ENCODE peak calls at places on chromosomes 16 and 17, in four cellular contexts. C is neural progenitor cell, H is breast epithelium, D is ascending aorta. K is an unnamed sample. For H3K9me3, the result is how much of the 10 kb centered on the place peaks cover.

GRCh38 chr17:57810740-57811632 is 38.9 kb downstream of the MRPS23 start:
- DNase-seq in C (no peak), H (no peak), D (no peak), K (peak)

GRCh38 chr17:11535231-11535630 is 63.0 kb upstream of the DNAH9 start:
- DNase-seq in C (no peak), H (no peak), D (no peak), K (no peak)

GRCh38 chr17:49063652-49064051 is 66.5 kb downstream of the IGF2BP1 start:
- DNase-seq in C (no peak), H (no peak), D (no peak), K (no peak)

GRCh38 chr17:28551421-28552186 is 820 bp downstream of the UNC119 start:
- DNase-seq in C (peak), H (no peak), D (no peak), K (no peak)

GRCh38 chr16:48385272-48385953 is at the start of gene SIAH1:
- DNase-seq in C (peak), H (peak), D (peak), K (peak)

GRCh38 chr17:47956818-47957590 is 679 bp downstream of the PRR15L start:
- DNase-seq in C (no peak), H (no peak), D (no peak), K (no peak)

GRCh38 chr17:66717680-66718079 is 117.2 kb upstream of the CACNG5 start:
- DNase-seq in C (no peak), H (no peak), D (peak), K (peak)

GRCh38 chr16:49563666-49564065 is 190.1 kb downstream of the C16orf78 start:
- DNase-seq in C (no peak), H (no peak), D (no peak), K (no peak)

GRCh38 chr16:16797239-16797638 is 418.3 kb downstream of the NPIPA7 start:
- DNase-seq in C (peak), H (no peak), D (no peak), K (no peak)

GRCh38 chr17:40646791-40647548 is 648 bp downstream of the SMARCE1 start:
- DNase-seq in C (peak), H (no peak), D (no peak), K (no peak)

GRCh38 chr16:54370653-54371052 is 84.1 kb upstream of the IRX3 start:
- DNase-seq in C (peak), H (no peak), D (no peak), K (peak)

GRCh38 chr16:4123617-4124300 is 7.5 kb upstream of the ADCY9 start:
- DNase-seq in C (no peak), H (no peak), D (no peak), K (no peak)

GRCh38 chr16:11471548-11471947 is 115.2 kb downstream of the LITAF start:
- DNase-seq in C (no peak), H (no peak), D (no peak), K (no peak)

GRCh38 chr16:6558133-6558532 is 774.5 kb upstream of the RBFOX1 start:
- DNase-seq in C (peak), H (no peak), D (no peak), K (peak)

GRCh38 chr17:20300399-20301037 is 166.8 kb downstream of the LGALS9B start:
- DNase-seq in C (no peak), H (no peak), D (peak), K (no peak)

GRCh38 chr16:87369117-87369775 is 14.3 kb downstream of the FBXO31 start:
- DNase-seq in C (peak), H (no peak), D (no peak), K (no peak)

GRCh38 chr17:7850970-7851437 is 3.9 kb upstream of the TMEM88 start:
- DNase-seq in C (no peak), H (no peak), D (no peak), K (no peak)

GRCh38 chr16:23920899-23921298 is 85.1 kb downstream of the PRKCB start:
- DNase-seq in C (no peak), H (no peak), D (no peak), K (no peak)

GRCh38 chr17:68601565-68602266 is 549 bp upstream of the FAM20A start:
- DNase-seq in C (no peak), H (no peak), D (no peak), K (no peak)

GRCh38 chr16:86300746-86301480 is 209.4 kb upstream of the FOXF1 start:
- DNase-seq in C (peak), H (no peak), D (no peak), K (no peak)

GRCh38 chr16:8330761-8331160 is 259.6 kb downstream of the TMEM114 start:
- DNase-seq in C (no peak), H (no peak), D (no peak), K (no peak)

GRCh38 chr17:41959336-41960095 is 7.1 kb upstream of the CNP start:
- DNase-seq in C (peak), H (no peak), D (no peak), K (peak)

GRCh38 chr17:79927136-79927661 is 88.0 kb upstream of the CBX4 start:
- DNase-seq in C (no peak), H (no peak), D (no peak), K (no peak)

GRCh38 chr17:35752945-35753764 is at the start of gene GAS2L2:
- DNase-seq in C (no peak), H (no peak), D (no peak), K (no peak)

GRCh38 chr17:5299383-5299782 is 17.3 kb downstream of the RABEP1 start:
- DNase-seq in C (no peak), H (no peak), D (no peak), K (no peak)

GRCh38 chr16:30700491-30700890 is 1.5 kb downstream of the SRCAP start:
- DNase-seq in C (no peak), H (no peak), D (no peak), K (no peak)

GRCh38 chr17:27199948-27200347 is 94.0 kb upstream of the WSB1 start:
- DNase-seq in C (no peak), H (no peak), D (no peak), K (no peak)
- H3K9me3 ChIP-seq in C (under half), H (under half), D (under half), K (half or more)

GRCh38 chr16:66881560-66881959 is 1.2 kb downstream of the PDP2 start:
- DNase-seq in C (no peak), H (no peak), D (no peak), K (no peak)

GRCh38 chr16:66881014-66881417 is 701 bp downstream of the PDP2 start:
- DNase-seq in C (peak), H (no peak), D (no peak), K (no peak)

GRCh38 chr16:66880288-66881013 is at the start of gene PDP2:
- DNase-seq in C (peak), H (peak), D (peak), K (peak)

GRCh38 chr16:66881964-66882508 is 1.7 kb downstream of the PDP2 start:
- DNase-seq in C (no peak), H (no peak), D (no peak), K (no peak)

DNA sequence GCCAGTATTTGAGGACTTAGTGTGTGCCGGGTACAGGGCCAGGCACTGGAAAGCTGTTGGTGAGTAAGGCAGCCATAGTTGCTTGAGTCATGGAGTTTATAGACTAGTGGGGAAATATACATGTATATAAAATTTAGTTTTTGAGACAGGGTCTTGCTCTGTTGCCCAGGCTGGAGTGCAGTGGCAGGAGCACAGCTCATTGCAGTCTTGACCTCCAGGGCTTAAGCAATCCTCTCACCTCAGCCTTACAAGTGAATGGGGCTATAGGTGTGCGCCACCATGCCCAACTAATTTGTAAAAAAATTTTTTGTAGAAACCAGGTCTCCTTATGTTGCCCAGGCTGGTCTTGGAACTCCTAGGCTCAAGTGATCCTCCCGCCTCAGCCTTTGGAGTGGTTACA is 2.4 kb downstream of the PDP2 start:
- DNase-seq in C (no peak), H (no peak), D (no peak), K (no peak)
- H3K9me3 ChIP-seq in C (under half), H (under half), D (under half), K (under half)

DNA sequence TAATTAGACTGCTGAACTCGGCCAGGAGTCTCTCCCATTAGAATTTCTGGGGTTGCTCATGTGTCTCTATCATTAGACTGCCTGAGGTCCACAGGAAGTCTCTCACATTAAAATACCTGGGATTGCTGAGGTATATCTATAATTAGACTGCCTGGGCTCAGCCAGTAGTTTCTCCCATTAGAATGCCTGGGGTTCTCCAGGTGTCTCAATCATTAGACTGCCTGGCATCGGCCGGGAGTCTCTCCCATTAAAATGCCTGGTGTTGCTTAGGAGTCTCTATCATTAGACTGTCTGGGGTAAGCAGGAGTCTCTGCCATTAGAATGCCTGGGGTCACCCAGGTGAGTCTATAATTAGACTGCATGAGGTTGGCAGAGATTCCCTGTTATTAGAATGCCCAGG is 2233.4 kb downstream of the TP53TG3F start:
- DNase-seq in C (no peak), H (no peak), D (no peak), K (no peak)
- H3K9me3 ChIP-seq in C (under half), H (half or more), D (under half), K (half or more)

GRCh38 chr16:35731341-35732040 is 2272.1 kb downstream of the TP53TG3F start:
- DNase-seq in C (no peak), H (no peak), D (peak), K (no peak)
- H3K9me3 ChIP-seq in C (under half), H (under half), D (under half), K (half or more)

DNA sequence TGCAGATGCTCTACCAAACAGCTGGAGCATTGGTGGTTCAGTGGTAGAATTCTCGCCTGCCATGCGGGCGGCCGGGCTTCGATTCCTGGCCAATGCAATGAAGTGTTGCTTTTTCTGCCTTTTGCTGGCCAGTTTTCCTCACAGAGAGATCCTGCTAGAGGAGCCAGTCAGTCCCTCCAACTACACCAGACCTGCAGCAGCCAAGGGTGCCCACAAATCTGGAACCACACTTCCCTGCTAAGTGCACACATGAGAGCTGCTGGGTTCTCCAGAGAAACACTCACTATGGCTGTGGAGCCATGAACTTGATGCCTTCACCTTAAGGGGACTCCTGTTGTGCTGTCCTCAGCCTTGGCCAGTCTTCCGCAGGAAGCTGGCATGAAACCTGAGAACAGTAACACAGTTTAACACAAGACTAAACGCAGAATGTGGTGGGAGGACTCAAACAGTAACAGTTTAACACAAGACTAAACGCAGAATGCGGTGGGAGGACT is 12.2 kb downstream of the VAC14 start:
- DNase-seq in C (no peak), H (no peak), D (no peak), K (no peak)
- H3K9me3 ChIP-seq in C (under half), H (under half), D (under half), K (under half)

DNA sequence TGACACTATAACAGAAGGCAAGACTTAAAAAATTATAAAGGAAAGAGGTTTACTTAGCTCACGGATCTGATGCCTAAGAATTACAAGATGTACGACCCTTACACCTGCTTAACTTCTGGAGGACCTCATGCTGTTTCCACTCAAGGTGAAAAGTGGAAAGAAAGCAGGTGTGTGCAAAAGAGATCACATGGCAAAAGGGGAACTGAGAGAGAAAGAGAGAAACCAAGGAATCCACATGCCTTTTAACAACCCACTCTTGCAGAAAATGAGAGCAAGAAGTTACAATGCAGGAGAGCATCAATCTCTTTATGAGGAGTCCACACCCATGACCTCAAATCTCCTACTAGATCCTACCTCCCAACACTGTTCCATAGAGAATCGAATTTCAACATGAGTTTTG is 2382.2 kb downstream of the TP53TG3F start:
- DNase-seq in C (no peak), H (no peak), D (no peak), K (no peak)
- H3K9me3 ChIP-seq in C (under half), H (under half), D (under half), K (half or more)

GRCh38 chr17:70795620-70796019 is 626.3 kb downstream of the KCNJ2 start:
- DNase-seq in C (no peak), H (no peak), D (no peak), K (no peak)

GRCh38 chr17:70797166-70797565 is 627.8 kb downstream of the KCNJ2 start:
- DNase-seq in C (no peak), H (no peak), D (no peak), K (no peak)

GRCh38 chr17:70791748-70792443 is 622.6 kb downstream of the KCNJ2 start:
- DNase-seq in C (no peak), H (no peak), D (no peak), K (no peak)

GRCh38 chr17:70796757-70797156 is 627.4 kb downstream of the KCNJ2 start:
- DNase-seq in C (no peak), H (no peak), D (no peak), K (no peak)

DNA sequence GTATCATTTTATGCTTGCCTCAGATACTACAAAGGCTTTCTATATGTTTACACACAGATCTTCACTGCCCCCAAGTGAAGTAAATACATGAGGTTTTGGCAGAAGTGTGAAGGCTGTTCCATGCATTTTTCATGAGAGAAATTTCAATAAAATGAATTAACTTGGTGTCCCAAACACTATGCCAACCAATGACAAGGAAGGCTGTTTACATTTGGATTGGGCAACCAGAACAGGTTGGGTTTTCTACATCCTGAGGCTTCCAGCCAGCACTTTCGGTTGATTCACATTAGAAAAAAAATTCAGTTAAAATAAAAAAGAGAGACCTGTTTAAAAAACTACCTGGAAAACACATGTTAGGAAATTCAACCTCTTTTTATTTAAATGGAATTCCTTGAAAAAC is 625.4 kb downstream of the KCNJ2 start:
- DNase-seq in C (no peak), H (no peak), D (no peak), K (no peak)
- H3K9me3 ChIP-seq in C (under half), H (under half), D (under half), K (under half)

GRCh38 chr16:35305476-35305875 is 1846.1 kb downstream of the TP53TG3F start:
- DNase-seq in C (no peak), H (no peak), D (no peak), K (no peak)

GRCh38 chr16:35311475-35311874 is 1852.1 kb downstream of the TP53TG3F start:
- DNase-seq in C (no peak), H (no peak), D (no peak), K (no peak)

GRCh38 chr16:35306915-35307314 is 1847.5 kb downstream of the TP53TG3F start:
- DNase-seq in C (no peak), H (no peak), D (no peak), K (no peak)

GRCh38 chr16:35310999-35311398 is 1851.6 kb downstream of the TP53TG3F start:
- DNase-seq in C (no peak), H (no peak), D (no peak), K (no peak)

GRCh38 chr16:35308674-35309073 is 1849.3 kb downstream of the TP53TG3F start:
- DNase-seq in C (no peak), H (no peak), D (no peak), K (no peak)
- H3K9me3 ChIP-seq in C (under half), H (under half), D (under half), K (half or more)

GRCh38 chr16:72458035-72458434 is 286.1 kb upstream of the PMFBP1 start:
- DNase-seq in C (no peak), H (no peak), D (no peak), K (no peak)
- H3K9me3 ChIP-seq in C (under half), H (under half), D (under half), K (under half)

K was measured in H9.